ENCODE peak calls at places on chromosome 5, in seven cellular contexts. K is fibroblast of the aortic adventitia, V is GM23338, Z is AG10803, T is cardiac fibroblast, X is K562, M is ascending aorta. W is an unnamed sample.

GRCh38 chr5:128338649-128339048 is 199.4 kb downstream of the FBN2 start:
- DNase-seq in K (no peak), V (no peak), Z (no peak), T (no peak), X (no peak), M (no peak), W (no peak)

GRCh38 chr5:162274684-162275083 is 207.1 kb downstream of the GABRG2 start:
- DNase-seq in K (no peak), V (peak; percentile 84), Z (no peak), T (no peak), X (no peak), M (no peak), W (no peak)

GRCh38 chr5:41347569-41347968 is 134.2 kb upstream of the C6 start:
- DNase-seq in K (no peak), V (peak; percentile 18), Z (no peak), T (peak; percentile 27), X (no peak), M (no peak), W (no peak)

GRCh38 chr5:83636141-83636540 is 84.5 kb downstream of the HAPLN1 start:
- DNase-seq in K (peak; percentile 34), V (no peak), Z (peak; percentile 78), T (peak; percentile 33), X (no peak), M (no peak), W (no peak)

GRCh38 chr5:139094154-139095131 is 103.7 kb downstream of the SIL1 start:
- DNase-seq in K (no peak), V (no peak), Z (no peak), T (no peak), X (no peak), M (no peak), W (no peak)

GRCh38 chr5:71475788-71476384 is 20.4 kb downstream of the BDP1 start:
- DNase-seq in K (peak; percentile 27), V (peak; percentile 71), Z (peak; percentile 18), T (peak; percentile 47), X (peak; percentile 45), M (no peak), W (no peak)

GRCh38 chr5:12294151-12294550 is 389.9 kb upstream of the CTNND2 start:
- DNase-seq in K (no peak), V (no peak), Z (no peak), T (no peak), X (no peak), M (no peak), W (no peak)

GRCh38 chr5:119411935-119412623 is 40.2 kb upstream of the HSD17B4 start:
- DNase-seq in K (peak; percentile 89), V (peak; percentile 82), Z (peak; percentile 71), T (peak; percentile 90), X (peak; percentile 70), M (no peak), W (peak; percentile 42)

GRCh38 chr5:16192311-16192710 is 12.7 kb upstream of the MARCHF11 start:
- DNase-seq in K (no peak), V (no peak), Z (no peak), T (no peak), X (no peak), M (no peak), W (no peak)

GRCh38 chr5:65489119-65489518 is 7.4 kb upstream of the ADAMTS6 start:
- DNase-seq in K (no peak), V (no peak), Z (no peak), T (no peak), X (no peak), M (no peak), W (no peak)

GRCh38 chr5:87588316-87588715 is 175.6 kb upstream of the CCNH start:
- DNase-seq in K (no peak), V (peak; percentile 37), Z (no peak), T (no peak), X (no peak), M (no peak), W (no peak)

GRCh38 chr5:116669261-116670049 is 94.8 kb upstream of the SEMA6A start:
- DNase-seq in K (no peak), V (no peak), Z (no peak), T (no peak), X (no peak), M (no peak), W (peak; percentile 66)

DNA sequence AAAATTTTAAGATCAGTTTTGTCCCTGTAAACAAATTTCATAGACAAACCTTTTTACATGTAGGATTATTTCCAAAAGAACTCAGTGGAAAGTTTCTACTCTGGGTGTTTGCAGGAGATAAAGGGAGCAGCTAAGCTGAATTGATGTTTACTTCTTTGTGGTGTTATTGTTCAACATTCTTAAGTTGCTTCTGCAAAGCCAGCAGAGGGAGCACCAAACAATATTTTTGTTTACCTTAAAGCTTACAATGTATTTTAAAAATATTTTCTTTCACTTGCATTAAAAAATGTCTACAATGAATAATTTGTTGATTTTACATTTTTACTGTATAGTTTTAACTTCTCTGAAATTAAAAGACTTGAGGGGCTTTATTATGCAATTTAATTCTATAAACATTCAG is 135.5 kb downstream of the ATG10 start:
- DNase-seq in K (peak; percentile 43), V (peak; percentile 23), Z (peak; percentile 42), T (peak; percentile 68), X (peak; percentile 25), M (no peak), W (no peak)
- TF ChIP-seq CTCF in K (peak; percentile 40), V (peak; percentile 51), Z (peak; percentile 62), T (peak; percentile 49), X (peak; percentile 62), M (no peak), W (peak; percentile 67)

GRCh38 chr5:103027267-103027666 is 92.7 kb downstream of the GIN1 start:
- DNase-seq in K (no peak), V (no peak), Z (no peak), T (no peak), X (no peak), M (no peak), W (no peak)

GRCh38 chr5:103034662-103035392 is 85.1 kb downstream of the GIN1 start:
- DNase-seq in K (no peak), V (no peak), Z (no peak), T (no peak), X (no peak), M (no peak), W (no peak)

GRCh38 chr5:103033696-103034095 is 86.2 kb downstream of the GIN1 start:
- DNase-seq in K (no peak), V (no peak), Z (no peak), T (no peak), X (no peak), M (no peak), W (no peak)

GRCh38 chr5:103035701-103036100 is 84.2 kb downstream of the GIN1 start:
- DNase-seq in K (no peak), V (no peak), Z (peak; percentile 21), T (peak; percentile 17), X (no peak), M (no peak), W (no peak)

GRCh38 chr5:103031607-103032006 is 88.3 kb downstream of the GIN1 start:
- DNase-seq in K (no peak), V (peak; percentile 38), Z (no peak), T (peak; percentile 11), X (peak; percentile 9), M (no peak), W (no peak)
- TF ChIP-seq CTCF in K (peak; percentile 43), V (no peak), Z (peak; percentile 38), T (peak; percentile 32), X (peak; percentile 28), M (no peak), W (peak; percentile 34)

DNA sequence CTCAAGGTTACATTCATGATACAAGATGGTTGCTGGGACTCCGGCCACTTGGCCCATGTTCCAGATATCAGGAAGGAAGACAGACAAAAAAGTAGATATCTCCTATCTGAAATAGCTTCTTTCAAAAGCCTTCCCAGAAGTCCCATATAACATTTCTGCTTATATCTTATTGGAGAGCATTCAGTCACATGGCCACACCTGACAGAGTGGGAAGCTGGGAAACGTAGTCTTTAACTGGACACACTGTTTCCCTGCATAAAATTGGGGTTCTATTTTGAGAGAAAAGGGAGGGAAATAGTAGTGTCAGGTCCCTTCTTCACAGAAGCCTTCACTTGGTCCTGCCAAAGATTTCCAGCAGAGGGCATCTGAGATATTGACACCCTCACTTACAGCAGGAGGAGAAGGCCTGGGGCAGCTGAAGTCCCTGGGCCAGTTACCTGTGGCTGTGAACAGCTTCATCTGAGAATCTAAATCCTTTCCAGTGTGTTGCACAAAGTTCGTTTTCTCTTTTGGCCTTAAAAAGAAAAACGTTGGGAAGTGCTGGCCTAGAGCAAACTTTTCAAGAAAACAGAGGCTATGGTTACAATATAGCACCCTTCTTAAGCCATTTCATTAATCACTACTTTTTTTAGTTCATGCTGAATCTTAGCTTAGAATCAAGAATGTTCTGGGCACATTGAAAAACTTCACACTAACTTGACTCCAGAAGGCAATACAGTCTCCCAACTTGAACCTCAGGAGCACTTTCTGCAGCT is 33.5 kb downstream of the SPEF2 start:
- DNase-seq in K (peak; percentile 10), V (peak; percentile 74), Z (peak; percentile 65), T (peak; percentile 60), X (no peak), M (no peak), W (peak; percentile 14)
- TF ChIP-seq CTCF in K (peak; percentile 32), V (peak; percentile 74), Z (peak; percentile 80), T (peak; percentile 55), X (peak; percentile 4), M (no peak), W (peak; percentile 76)

DNA sequence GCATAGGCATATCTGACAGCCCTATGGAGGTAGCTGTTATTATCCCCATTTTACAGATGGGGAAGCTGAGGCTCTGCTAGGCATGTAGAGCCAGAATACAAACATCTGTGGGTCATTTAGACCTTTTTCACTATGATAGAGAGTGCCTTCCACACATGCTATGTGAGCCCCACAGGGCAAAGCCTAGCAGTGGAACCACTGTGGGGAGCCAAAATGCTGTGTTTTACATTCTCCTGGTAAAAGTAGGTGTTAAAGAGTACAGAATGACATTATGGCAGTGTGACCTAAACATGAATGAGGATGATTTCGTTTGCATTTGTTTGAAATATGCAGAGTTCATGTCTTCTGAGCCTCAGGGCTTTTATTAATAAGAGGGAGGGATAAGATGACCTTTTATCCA is 265.2 kb downstream of the MAST4 start:
- DNase-seq in K (no peak), V (no peak), Z (no peak), T (no peak), X (no peak), M (no peak), W (no peak)
- TF ChIP-seq CTCF in K (no peak), V (peak; percentile 12), Z (no peak), T (no peak), X (no peak), M (no peak), W (no peak)

DNA sequence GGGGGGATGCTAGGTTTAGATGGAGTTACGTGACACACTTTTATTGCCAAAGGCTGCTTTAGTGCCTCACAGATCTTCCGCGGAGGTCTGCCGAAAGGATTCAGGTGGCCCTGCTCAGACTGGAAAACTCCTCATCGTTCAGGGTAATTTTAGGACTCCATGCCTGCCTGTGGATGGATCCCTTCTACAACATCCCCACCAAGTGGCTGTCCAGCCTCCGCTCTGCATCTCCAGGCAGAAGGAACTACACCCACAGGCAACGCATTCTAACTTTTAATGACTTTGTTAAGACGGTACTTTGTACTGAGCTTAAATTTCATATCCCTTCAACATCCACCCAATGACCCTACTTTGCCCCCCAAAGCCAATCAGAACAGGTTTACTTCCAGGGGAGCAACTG is 29.4 kb downstream of the ATPSCKMT start:
- DNase-seq in K (no peak), V (peak; percentile 11), Z (no peak), T (no peak), X (no peak), M (no peak), W (peak; percentile 49)
- TF ChIP-seq CTCF in K (no peak), V (peak; percentile 57), Z (peak; percentile 42), T (no peak), X (no peak), M (no peak), W (no peak)

W was measured in dorsolateral prefrontal cortex.